ENCODE peak calls at places on chromosomes 4 and X, in four cellular contexts. D, G, T and B are unnamed samples.

GRCh38 chr4:8821151-8821950 is 50.3 kb downstream of the HMX1 start:
- DNase-seq in D (peak), G (no peak), T (no peak), B (no peak)

GRCh38 chr4:130197946-130198345 is 1102.0 kb downstream of the C4orf33 start:
- DNase-seq in D (no peak), G (no peak), T (no peak), B (no peak)

GRCh38 chr4:154622598-154622997 is 10.1 kb upstream of the FGG start:
- DNase-seq in D (no peak), G (no peak), T (peak), B (peak)

GRCh38 chrX:51893931-51894696 is 691 bp downstream of the MAGED1 start:
- DNase-seq in D (peak), G (no peak), T (no peak), B (no peak)

GRCh38 chr4:122689972-122690371 is 42.5 kb upstream of the BBS12 start:
- DNase-seq in D (no peak), G (peak), T (no peak), B (no peak)

GRCh38 chrX:70289168-70289792 is 447 bp downstream of the PDZD11 start:
- DNase-seq in D (no peak), G (no peak), T (peak), B (no peak)

GRCh38 chr4:107312366-107312765 is 276.3 kb upstream of the DKK2 start:
- DNase-seq in D (no peak), G (no peak), T (no peak), B (no peak)

GRCh38 chr4:10535900-10536299 is 78.7 kb upstream of the ZNF518B start:
- DNase-seq in D (no peak), G (peak), T (no peak), B (no peak)

GRCh38 chr4:182212211-182212761 is 30.9 kb upstream of the TENM3 start:
- DNase-seq in D (no peak), G (no peak), T (no peak), B (no peak)

GRCh38 chrX:110536788-110537187 is 178.1 kb downstream of the RTL9 start:
- DNase-seq in D (no peak), G (no peak), T (no peak), B (no peak)

GRCh38 chr4:99234331-99235010 is 15.4 kb upstream of the ADH6 start:
- DNase-seq in D (no peak), G (no peak), T (no peak), B (no peak)

GRCh38 chrX:146604196-146604595 is 205.4 kb upstream of the CXorf51B start:
- DNase-seq in D (no peak), G (no peak), T (no peak), B (no peak)

GRCh38 chr4:111959202-111959601 is 186.1 kb upstream of the FAM241A start:
- DNase-seq in D (no peak), G (no peak), T (no peak), B (peak)

GRCh38 chrX:107288676-107289075 is 82.3 kb downstream of the DNAAF6 start:
- DNase-seq in D (no peak), G (no peak), T (no peak), B (no peak)

GRCh38 chr4:176186721-176187395 is 8.5 kb downstream of the SPATA4 start:
- DNase-seq in D (no peak), G (no peak), T (no peak), B (no peak)

GRCh38 chr4:159179310-159179958 is 76.6 kb downstream of the RAPGEF2 start:
- DNase-seq in D (no peak), G (no peak), T (no peak), B (no peak)

GRCh38 chr4:93810340-93810992 is 18.1 kb upstream of the ATOH1 start:
- DNase-seq in D (no peak), G (no peak), T (no peak), B (no peak)

GRCh38 chr4:159010563-159011260 is 92.2 kb upstream of the RAPGEF2 start:
- DNase-seq in D (no peak), G (no peak), T (no peak), B (peak)

GRCh38 chr4:186653973-186654372 is 69.7 kb downstream of the FAT1 start:
- DNase-seq in D (no peak), G (no peak), T (peak), B (no peak)
- TF ChIP-seq ATF2 in D (no peak), G (no peak), T (no peak), B (no peak)

GRCh38 chrX:17192111-17192510 is 182.9 kb upstream of the NHS start:
- DNase-seq in D (no peak), G (no peak), T (no peak), B (no peak)
- TF ChIP-seq POLR2AphosphoS5 in D (no peak), G (no peak), T (no peak), B (no peak)

GRCh38 chr4:147325566-147325965 is 155.3 kb upstream of the EDNRA start:
- DNase-seq in D (no peak), G (no peak), T (no peak), B (no peak)
- TF ChIP-seq ATF2 in D (no peak), G (no peak), T (no peak), B (no peak)

GRCh38 chrX:154136627-154137161 is 7.3 kb upstream of the OPN1LW start:
- DNase-seq in D (peak), G (no peak), T (peak), B (peak)
- TF ChIP-seq POLR2AphosphoS5 in D (no peak), G (no peak), T (no peak), B (no peak)

GRCh38 chrX:140092121-140092520 is 126.8 kb upstream of the CXorf66 start:
- DNase-seq in D (no peak), G (no peak), T (no peak), B (no peak)

GRCh38 chrX:140090800-140091275 is 125.5 kb upstream of the CXorf66 start:
- DNase-seq in D (no peak), G (no peak), T (no peak), B (no peak)

GRCh38 chrX:140088438-140088837 is 123.1 kb upstream of the CXorf66 start:
- DNase-seq in D (no peak), G (no peak), T (no peak), B (no peak)

GRCh38 chrX:140091276-140091886 is 126.1 kb upstream of the CXorf66 start:
- DNase-seq in D (peak), G (no peak), T (peak), B (no peak)

GRCh38 chrX:140087865-140088264 is 122.5 kb upstream of the CXorf66 start:
- DNase-seq in D (no peak), G (no peak), T (no peak), B (no peak)
- TF ChIP-seq ATF2 in D (no peak), G (no peak), T (no peak), B (no peak)